ENCODE peak calls at places on chromosomes 7 and 10, in eight cellular contexts. One of them, this sample, is unnamed.

GRCh38 chr7:29976673-29977072 is 12.9 kb downstream of the SCRN1 start:
- DNase-seq in NCI-H2171: no peak
- DNase-seq in ELR: no peak
- DNase-seq in hippocampal formation: peak; percentile 21
- DNase-seq in HL-60: no peak
- DNase-seq in cardiac muscle cell: peak; percentile 14
- DNase-seq in neuronal stem cell: no peak
- DNase-seq in Panc1: no peak
- DNase-seq in this sample: no peak

GRCh38 chr10:44963772-44964633 is 4.4 kb downstream of the RASSF4 start:
- DNase-seq in NCI-H2171: peak; percentile 38
- DNase-seq in ELR: no peak
- DNase-seq in hippocampal formation: peak; percentile 95
- DNase-seq in HL-60: no peak
- DNase-seq in cardiac muscle cell: peak; percentile 68
- DNase-seq in neuronal stem cell: peak; percentile 72
- DNase-seq in Panc1: no peak
- DNase-seq in this sample: peak; percentile 90

GRCh38 chr10:11180228-11180627 is 162.6 kb downstream of the CELF2 start:
- DNase-seq in NCI-H2171: no peak
- DNase-seq in ELR: no peak
- DNase-seq in hippocampal formation: no peak
- DNase-seq in HL-60: peak; percentile 88
- DNase-seq in cardiac muscle cell: no peak
- DNase-seq in neuronal stem cell: no peak
- DNase-seq in Panc1: no peak
- DNase-seq in this sample: no peak

GRCh38 chr10:110498087-110498981 is 627 bp downstream of the DUSP5 start:
- DNase-seq in NCI-H2171: no peak
- DNase-seq in ELR: peak; percentile 61
- DNase-seq in hippocampal formation: no peak
- DNase-seq in HL-60: peak; percentile 47
- DNase-seq in cardiac muscle cell: peak; percentile 69
- DNase-seq in neuronal stem cell: no peak
- DNase-seq in Panc1: no peak
- DNase-seq in this sample: no peak

GRCh38 chr7:29998489-29998888 is 8.9 kb upstream of the SCRN1 start:
- DNase-seq in NCI-H2171: no peak
- DNase-seq in ELR: no peak
- DNase-seq in hippocampal formation: no peak
- DNase-seq in HL-60: no peak
- DNase-seq in cardiac muscle cell: no peak
- DNase-seq in neuronal stem cell: no peak
- DNase-seq in Panc1: no peak
- DNase-seq in this sample: no peak

GRCh38 chr7:90412458-90413184 is 9.4 kb downstream of the CLDN12 start:
- DNase-seq in NCI-H2171: no peak
- DNase-seq in ELR: peak; percentile 47
- DNase-seq in hippocampal formation: no peak
- DNase-seq in HL-60: peak; percentile 35
- DNase-seq in cardiac muscle cell: no peak
- DNase-seq in neuronal stem cell: no peak
- DNase-seq in Panc1: no peak
- DNase-seq in this sample: no peak

GRCh38 chr10:29554660-29555059 is 80.1 kb downstream of the SVIL start:
- DNase-seq in NCI-H2171: no peak
- DNase-seq in ELR: peak; percentile 72
- DNase-seq in hippocampal formation: no peak
- DNase-seq in HL-60: no peak
- DNase-seq in cardiac muscle cell: no peak
- DNase-seq in neuronal stem cell: no peak
- DNase-seq in Panc1: no peak
- DNase-seq in this sample: no peak

GRCh38 chr10:409403-410040 is 274.3 kb downstream of the ZMYND11 start:
- DNase-seq in NCI-H2171: no peak
- DNase-seq in ELR: no peak
- DNase-seq in hippocampal formation: no peak
- DNase-seq in HL-60: no peak
- DNase-seq in cardiac muscle cell: peak; percentile 18
- DNase-seq in neuronal stem cell: no peak
- DNase-seq in Panc1: no peak
- DNase-seq in this sample: no peak

GRCh38 chr7:151793991-151794507 is 82.9 kb downstream of the PRKAG2 start:
- DNase-seq in NCI-H2171: no peak
- DNase-seq in ELR: no peak
- DNase-seq in hippocampal formation: no peak
- DNase-seq in HL-60: no peak
- DNase-seq in cardiac muscle cell: no peak
- DNase-seq in neuronal stem cell: no peak
- DNase-seq in Panc1: no peak
- DNase-seq in this sample: no peak

GRCh38 chr10:103592186-103593021 is 98.9 kb downstream of the NEURL1 start:
- DNase-seq in NCI-H2171: no peak
- DNase-seq in ELR: peak; percentile 66
- DNase-seq in hippocampal formation: no peak
- DNase-seq in HL-60: peak; percentile 42
- DNase-seq in cardiac muscle cell: peak; percentile 55
- DNase-seq in neuronal stem cell: peak; percentile 51
- DNase-seq in Panc1: peak; percentile 20
- DNase-seq in this sample: peak; percentile 13

GRCh38 chr10:122441961-122442360 is 12.5 kb upstream of the ARMS2 start:
- DNase-seq in NCI-H2171: no peak
- DNase-seq in ELR: peak; percentile 81
- DNase-seq in hippocampal formation: no peak
- DNase-seq in HL-60: no peak
- DNase-seq in cardiac muscle cell: no peak
- DNase-seq in neuronal stem cell: no peak
- DNase-seq in Panc1: peak; percentile 30
- DNase-seq in this sample: no peak

GRCh38 chr10:1183033-1183396 is 126.8 kb downstream of the WDR37 start:
- DNase-seq in NCI-H2171: no peak
- DNase-seq in ELR: no peak
- DNase-seq in hippocampal formation: no peak
- DNase-seq in HL-60: no peak
- DNase-seq in cardiac muscle cell: no peak
- DNase-seq in neuronal stem cell: no peak
- DNase-seq in Panc1: no peak
- DNase-seq in this sample: no peak

GRCh38 chr7:17369686-17370426 is 71.4 kb downstream of the AHR start:
- DNase-seq in NCI-H2171: no peak
- DNase-seq in ELR: peak; percentile 89
- DNase-seq in hippocampal formation: peak; percentile 31
- DNase-seq in HL-60: peak; percentile 90
- DNase-seq in cardiac muscle cell: no peak
- DNase-seq in neuronal stem cell: no peak
- DNase-seq in Panc1: no peak
- DNase-seq in this sample: no peak

GRCh38 chr7:27677912-27678612 is 15.4 kb upstream of the HIBADH start:
- DNase-seq in NCI-H2171: no peak
- DNase-seq in ELR: peak; percentile 99
- DNase-seq in hippocampal formation: no peak
- DNase-seq in HL-60: no peak
- DNase-seq in cardiac muscle cell: no peak
- DNase-seq in neuronal stem cell: no peak
- DNase-seq in Panc1: peak; percentile 85
- DNase-seq in this sample: no peak

GRCh38 chr10:57689898-57690297 is 577.8 kb downstream of the IPMK start:
- DNase-seq in NCI-H2171: no peak
- DNase-seq in ELR: no peak
- DNase-seq in hippocampal formation: no peak
- DNase-seq in HL-60: no peak
- DNase-seq in cardiac muscle cell: no peak
- DNase-seq in neuronal stem cell: no peak
- DNase-seq in Panc1: no peak
- DNase-seq in this sample: no peak

GRCh38 chr7:117071597-117071996 is 118.3 kb downstream of the ST7 start:
- DNase-seq in NCI-H2171: peak; percentile 35
- DNase-seq in ELR: no peak
- DNase-seq in hippocampal formation: no peak
- DNase-seq in HL-60: no peak
- DNase-seq in cardiac muscle cell: no peak
- DNase-seq in neuronal stem cell: no peak
- DNase-seq in Panc1: no peak
- DNase-seq in this sample: no peak

GRCh38 chr10:118843647-118844265 is 89.0 kb upstream of the CACUL1 start:
- DNase-seq in NCI-H2171: no peak
- DNase-seq in ELR: no peak
- DNase-seq in hippocampal formation: no peak
- DNase-seq in HL-60: no peak
- DNase-seq in cardiac muscle cell: no peak
- DNase-seq in neuronal stem cell: no peak
- DNase-seq in Panc1: no peak
- DNase-seq in this sample: no peak

GRCh38 chr7:2260820-2261219 is 18.8 kb downstream of the NUDT1 start:
- DNase-seq in NCI-H2171: peak; percentile 72
- DNase-seq in ELR: peak; percentile 74
- DNase-seq in hippocampal formation: no peak
- DNase-seq in HL-60: no peak
- DNase-seq in cardiac muscle cell: peak; percentile 33
- DNase-seq in neuronal stem cell: no peak
- DNase-seq in Panc1: no peak
- DNase-seq in this sample: no peak

GRCh38 chr7:151306374-151306773 is 35.2 kb upstream of the NUB1 start:
- DNase-seq in NCI-H2171: no peak
- DNase-seq in ELR: no peak
- DNase-seq in hippocampal formation: no peak
- DNase-seq in HL-60: no peak
- DNase-seq in cardiac muscle cell: no peak
- DNase-seq in neuronal stem cell: no peak
- DNase-seq in Panc1: no peak
- DNase-seq in this sample: no peak

GRCh38 chr10:117165557-117166419 is 27.7 kb upstream of the VAX1 start:
- DNase-seq in NCI-H2171: no peak
- DNase-seq in ELR: peak; percentile 57
- DNase-seq in hippocampal formation: no peak
- DNase-seq in HL-60: peak; percentile 9
- DNase-seq in cardiac muscle cell: peak; percentile 76
- DNase-seq in neuronal stem cell: peak; percentile 75
- DNase-seq in Panc1: no peak
- DNase-seq in this sample: peak; percentile 36

GRCh38 chr7:24143547-24143946 is 140.4 kb upstream of the NPY start:
- DNase-seq in NCI-H2171: no peak
- DNase-seq in ELR: no peak
- DNase-seq in hippocampal formation: no peak
- DNase-seq in HL-60: no peak
- DNase-seq in cardiac muscle cell: no peak
- DNase-seq in neuronal stem cell: no peak
- DNase-seq in Panc1: no peak
- DNase-seq in this sample: no peak

GRCh38 chr10:26441491-26442214 is 3.5 kb downstream of the APBB1IP start:
- DNase-seq in NCI-H2171: no peak
- DNase-seq in ELR: peak; percentile 94
- DNase-seq in hippocampal formation: no peak
- DNase-seq in HL-60: no peak
- DNase-seq in cardiac muscle cell: no peak
- DNase-seq in neuronal stem cell: no peak
- DNase-seq in Panc1: no peak
- DNase-seq in this sample: no peak

GRCh38 chr10:100148353-100149211 is 37.2 kb downstream of the ERLIN1 start:
- DNase-seq in NCI-H2171: peak; percentile 29
- DNase-seq in ELR: peak; percentile 87
- DNase-seq in hippocampal formation: no peak
- DNase-seq in HL-60: peak; percentile 61
- DNase-seq in cardiac muscle cell: no peak
- DNase-seq in neuronal stem cell: no peak
- DNase-seq in Panc1: peak; percentile 51
- DNase-seq in this sample: no peak

GRCh38 chr10:9824546-9825164 is 1193.0 kb upstream of the CELF2 start:
- DNase-seq in NCI-H2171: no peak
- DNase-seq in ELR: no peak
- DNase-seq in hippocampal formation: no peak
- DNase-seq in HL-60: no peak
- DNase-seq in cardiac muscle cell: no peak
- DNase-seq in neuronal stem cell: no peak
- DNase-seq in Panc1: no peak
- DNase-seq in this sample: no peak

This sample was measured in amygdala.